ENCODE peak calls at places on chromosomes 16 and 17, in five cellular contexts. F, K, D, U and R are unnamed samples.

GRCh38 chr16:70267516-70267915 is 15.8 kb upstream of the EXOSC6 start:
- DNase-seq in F (no peak), K (peak; percentile 45), D (no peak), U (no peak), R (no peak)

GRCh38 chr16:21989141-21989540 is 11.8 kb downstream of the PDZD9 start:
- DNase-seq in F (no peak), K (no peak), D (no peak), U (no peak), R (no peak)

GRCh38 chr16:59296888-59297287 is 562.8 kb upstream of the GOT2 start:
- DNase-seq in F (no peak), K (no peak), D (no peak), U (no peak), R (no peak)

GRCh38 chr16:1773703-1774455 is 945 bp upstream of the MRPS34 start:
- DNase-seq in F (no peak), K (peak; percentile 49), D (no peak), U (no peak), R (no peak)

GRCh38 chr16:53042235-53042645 is 10.5 kb downstream of the CHD9NB start:
- DNase-seq in F (no peak), K (no peak), D (no peak), U (no peak), R (no peak)

GRCh38 chr17:42279776-42280630 is 3.8 kb upstream of the STAT5B start:
- DNase-seq in F (no peak), K (peak; percentile 13), D (no peak), U (no peak), R (no peak)

GRCh38 chr16:30982548-30983288 is 2.3 kb upstream of the HSD3B7 start:
- DNase-seq in F (no peak), K (no peak), D (no peak), U (no peak), R (no peak)

GRCh38 chr17:49597438-49597837 is 21.8 kb downstream of the NXPH3 start:
- DNase-seq in F (no peak), K (no peak), D (no peak), U (no peak), R (no peak)

GRCh38 chr17:16652847-16653366 is 743 bp downstream of the ZNF624 start:
- DNase-seq in F (no peak), K (no peak), D (no peak), U (no peak), R (no peak)

GRCh38 chr16:48124266-48124665 is 31.5 kb downstream of the ABCC12 start:
- DNase-seq in F (no peak), K (no peak), D (no peak), U (no peak), R (no peak)

GRCh38 chr17:4574448-4575045 is 9.8 kb upstream of the SMTNL2 start:
- DNase-seq in F (no peak), K (no peak), D (no peak), U (no peak), R (no peak)

GRCh38 chr17:32529604-32530003 is 42.8 kb downstream of the CDK5R1 start:
- DNase-seq in F (no peak), K (no peak), D (no peak), U (no peak), R (no peak)

GRCh38 chr17:42387221-42387657 is 1.0 kb downstream of the STAT3 start:
- DNase-seq in F (no peak), K (no peak), D (no peak), U (no peak), R (no peak)

GRCh38 chr17:77343031-77343866 is 202.5 kb downstream of the SEC14L1 start:
- DNase-seq in F (no peak), K (peak; percentile 31), D (no peak), U (no peak), R (no peak)

GRCh38 chr16:70743791-70744190 is 57.2 kb downstream of the VAC14 start:
- DNase-seq in F (no peak), K (no peak), D (no peak), U (no peak), R (no peak)

GRCh38 chr17:28253663-28254062 is 65.3 kb upstream of the TMEM97 start:
- DNase-seq in F (no peak), K (no peak), D (no peak), U (no peak), R (no peak)

GRCh38 chr16:11225677-11226549 is 30.1 kb downstream of the SOCS1 start:
- DNase-seq in F (no peak), K (peak; percentile 58), D (no peak), U (no peak), R (no peak)

GRCh38 chr16:57741660-57742191 is 6.2 kb downstream of the KATNB1 start:
- DNase-seq in F (no peak), K (no peak), D (no peak), U (no peak), R (no peak)

GRCh38 chr16:48231675-48232214 is 12.4 kb upstream of the LONP2 start:
- DNase-seq in F (no peak), K (peak; percentile 50), D (no peak), U (peak; percentile 17), R (peak; percentile 3)

GRCh38 chr16:65044861-65045260 is 77.0 kb downstream of the CDH11 start:
- DNase-seq in F (no peak), K (no peak), D (no peak), U (no peak), R (no peak)

GRCh38 chr16:66161942-66162341 is 204.5 kb upstream of the CDH5 start:
- DNase-seq in F (no peak), K (no peak), D (no peak), U (no peak), R (no peak)

GRCh38 chr17:47720754-47721533 is 12.1 kb upstream of the TBX21 start:
- DNase-seq in F (no peak), K (peak; percentile 98), D (peak; percentile 62), U (no peak), R (peak; percentile 83)

GRCh38 chr16:24049113-24049512 is 207.0 kb upstream of the CACNG3 start:
- DNase-seq in F (no peak), K (no peak), D (no peak), U (no peak), R (no peak)

GRCh38 chr17:66661411-66661843 is 173.5 kb upstream of the CACNG5 start:
- DNase-seq in F (no peak), K (no peak), D (peak; percentile 35), U (no peak), R (no peak)

GRCh38 chr16:67526149-67526732 is 2.4 kb upstream of the RIPOR1 start:
- DNase-seq in F (no peak), K (no peak), D (no peak), U (no peak), R (no peak)